ENCODE peak calls at places on chromosomes 16 and 17, in eight cellular contexts. One of them, this sample, is unnamed.

GRCh38 chr17:700504-701094 is 14.0 kb downstream of the VPS53 start:
- DNase-seq in lower lobe of right lung: no peak
- DNase-seq in AG04450: no peak
- DNase-seq in stomach: no peak
- DNase-seq in astrocyte: no peak
- DNase-seq in right lobe of liver: no peak
- DNase-seq in tibial artery: no peak
- DNase-seq in transverse colon: no peak
- DNase-seq in this sample: peak; percentile 63

GRCh38 chr17:33730131-33730530 is 437.0 kb upstream of the ASIC2 start:
- DNase-seq in stomach: no peak
- DNase-seq in astrocyte: no peak
- DNase-seq in lower lobe of right lung: no peak
- DNase-seq in right lobe of liver: no peak
- DNase-seq in tibial artery: no peak
- DNase-seq in transverse colon: no peak
- DNase-seq in AG04450: no peak
- DNase-seq in this sample: no peak

GRCh38 chr16:88116121-88116900 is 165.1 kb downstream of the BANP start:
- DNase-seq in right lobe of liver: no peak
- DNase-seq in stomach: no peak
- DNase-seq in transverse colon: no peak
- DNase-seq in AG04450: no peak
- DNase-seq in tibial artery: no peak
- DNase-seq in astrocyte: peak; percentile 47
- DNase-seq in lower lobe of right lung: no peak
- DNase-seq in this sample: no peak

GRCh38 chr17:40417258-40417608 is 463 bp downstream of the TOP2A start:
- DNase-seq in astrocyte: no peak
- DNase-seq in stomach: no peak
- DNase-seq in transverse colon: no peak
- DNase-seq in tibial artery: no peak
- DNase-seq in right lobe of liver: no peak
- DNase-seq in lower lobe of right lung: no peak
- DNase-seq in AG04450: no peak
- DNase-seq in this sample: peak; percentile 49

GRCh38 chr16:11675561-11676511 is 7.6 kb downstream of the SNN start:
- DNase-seq in right lobe of liver: peak; percentile 79
- DNase-seq in astrocyte: peak; percentile 23
- DNase-seq in lower lobe of right lung: no peak
- DNase-seq in AG04450: no peak
- DNase-seq in transverse colon: peak; percentile 69
- DNase-seq in tibial artery: peak; percentile 65
- DNase-seq in stomach: peak; percentile 84
- DNase-seq in this sample: peak; percentile 55

GRCh38 chr16:5042574-5043171 is 8.9 kb upstream of the NAGPA start:
- DNase-seq in AG04450: no peak
- DNase-seq in astrocyte: peak; percentile 51
- DNase-seq in transverse colon: no peak
- DNase-seq in stomach: no peak
- DNase-seq in right lobe of liver: no peak
- DNase-seq in lower lobe of right lung: no peak
- DNase-seq in tibial artery: no peak
- DNase-seq in this sample: peak; percentile 64

GRCh38 chr16:86604436-86605220 is 26.3 kb downstream of the FOXL1 start:
- DNase-seq in AG04450: no peak
- DNase-seq in stomach: no peak
- DNase-seq in astrocyte: no peak
- DNase-seq in tibial artery: peak; percentile 34
- DNase-seq in right lobe of liver: no peak
- DNase-seq in lower lobe of right lung: no peak
- DNase-seq in transverse colon: no peak
- DNase-seq in this sample: no peak

GRCh38 chr16:85048921-85049562 is 21.4 kb downstream of the KIAA0513 start:
- DNase-seq in transverse colon: no peak
- DNase-seq in tibial artery: no peak
- DNase-seq in lower lobe of right lung: no peak
- DNase-seq in stomach: no peak
- DNase-seq in astrocyte: no peak
- DNase-seq in AG04450: no peak
- DNase-seq in right lobe of liver: no peak
- DNase-seq in this sample: no peak

GRCh38 chr16:13510425-13511151 is 409.4 kb upstream of the ERCC4 start:
- DNase-seq in AG04450: no peak
- DNase-seq in stomach: no peak
- DNase-seq in tibial artery: no peak
- DNase-seq in transverse colon: no peak
- DNase-seq in lower lobe of right lung: no peak
- DNase-seq in astrocyte: no peak
- DNase-seq in right lobe of liver: no peak
- DNase-seq in this sample: peak; percentile 12

GRCh38 chr16:17334096-17334495 is 136.7 kb downstream of the XYLT1 start:
- DNase-seq in lower lobe of right lung: no peak
- DNase-seq in transverse colon: no peak
- DNase-seq in stomach: no peak
- DNase-seq in right lobe of liver: no peak
- DNase-seq in tibial artery: peak; percentile 80
- DNase-seq in AG04450: peak; percentile 67
- DNase-seq in astrocyte: peak; percentile 87
- DNase-seq in this sample: no peak

GRCh38 chr17:47717261-47717697 is 15.8 kb upstream of the TBX21 start:
- DNase-seq in stomach: no peak
- DNase-seq in AG04450: no peak
- DNase-seq in right lobe of liver: no peak
- DNase-seq in transverse colon: no peak
- DNase-seq in astrocyte: no peak
- DNase-seq in tibial artery: no peak
- DNase-seq in lower lobe of right lung: no peak
- DNase-seq in this sample: peak; percentile 74

GRCh38 chr16:63038563-63039131 is 1002.4 kb upstream of the CDH8 start:
- DNase-seq in lower lobe of right lung: no peak
- DNase-seq in stomach: no peak
- DNase-seq in transverse colon: no peak
- DNase-seq in astrocyte: no peak
- DNase-seq in right lobe of liver: no peak
- DNase-seq in AG04450: no peak
- DNase-seq in tibial artery: no peak
- DNase-seq in this sample: no peak

GRCh38 chr16:56938664-56939513 is 6.9 kb downstream of the HERPUD1 start:
- DNase-seq in AG04450: no peak
- DNase-seq in stomach: no peak
- DNase-seq in lower lobe of right lung: no peak
- DNase-seq in astrocyte: no peak
- DNase-seq in tibial artery: peak; percentile 53
- DNase-seq in right lobe of liver: no peak
- DNase-seq in transverse colon: no peak
- DNase-seq in this sample: no peak

GRCh38 chr17:58324409-58325288 is 3.9 kb downstream of the TSPOAP1 start:
- DNase-seq in right lobe of liver: no peak
- DNase-seq in AG04450: no peak
- DNase-seq in tibial artery: no peak
- DNase-seq in lower lobe of right lung: peak; percentile 72
- DNase-seq in astrocyte: no peak
- DNase-seq in stomach: peak; percentile 69
- DNase-seq in transverse colon: peak; percentile 58
- DNase-seq in this sample: peak; percentile 94

GRCh38 chr16:90019543-90020259 is 445 bp upstream of the DBNDD1 start:
- DNase-seq in lower lobe of right lung: peak; percentile 62
- DNase-seq in tibial artery: no peak
- DNase-seq in transverse colon: peak; percentile 62
- DNase-seq in astrocyte: peak; percentile 80
- DNase-seq in AG04450: peak; percentile 53
- DNase-seq in right lobe of liver: no peak
- DNase-seq in stomach: peak; percentile 40
- DNase-seq in this sample: peak; percentile 99

GRCh38 chr16:10770907-10771306 is 27.3 kb downstream of the NUBP1 start:
- DNase-seq in right lobe of liver: no peak
- DNase-seq in tibial artery: no peak
- DNase-seq in lower lobe of right lung: no peak
- DNase-seq in transverse colon: no peak
- DNase-seq in AG04450: no peak
- DNase-seq in stomach: no peak
- DNase-seq in astrocyte: no peak
- DNase-seq in this sample: no peak

GRCh38 chr17:8122391-8122922 is 1.4 kb downstream of the HES7 start:
- DNase-seq in right lobe of liver: no peak
- DNase-seq in astrocyte: peak; percentile 31
- DNase-seq in lower lobe of right lung: no peak
- DNase-seq in transverse colon: no peak
- DNase-seq in stomach: no peak
- DNase-seq in tibial artery: no peak
- DNase-seq in AG04450: no peak
- DNase-seq in this sample: peak; percentile 64

GRCh38 chr16:88678224-88678979 is 7.9 kb downstream of the SNAI3 start:
- DNase-seq in tibial artery: no peak
- DNase-seq in lower lobe of right lung: peak; percentile 43
- DNase-seq in astrocyte: no peak
- DNase-seq in right lobe of liver: peak; percentile 44
- DNase-seq in stomach: no peak
- DNase-seq in transverse colon: no peak
- DNase-seq in AG04450: no peak
- DNase-seq in this sample: peak; percentile 87

GRCh38 chr17:78535285-78536197 is 41.7 kb downstream of the DNAH17 start:
- DNase-seq in stomach: no peak
- DNase-seq in right lobe of liver: no peak
- DNase-seq in AG04450: no peak
- DNase-seq in lower lobe of right lung: no peak
- DNase-seq in transverse colon: no peak
- DNase-seq in tibial artery: no peak
- DNase-seq in astrocyte: no peak
- DNase-seq in this sample: no peak

DNA sequence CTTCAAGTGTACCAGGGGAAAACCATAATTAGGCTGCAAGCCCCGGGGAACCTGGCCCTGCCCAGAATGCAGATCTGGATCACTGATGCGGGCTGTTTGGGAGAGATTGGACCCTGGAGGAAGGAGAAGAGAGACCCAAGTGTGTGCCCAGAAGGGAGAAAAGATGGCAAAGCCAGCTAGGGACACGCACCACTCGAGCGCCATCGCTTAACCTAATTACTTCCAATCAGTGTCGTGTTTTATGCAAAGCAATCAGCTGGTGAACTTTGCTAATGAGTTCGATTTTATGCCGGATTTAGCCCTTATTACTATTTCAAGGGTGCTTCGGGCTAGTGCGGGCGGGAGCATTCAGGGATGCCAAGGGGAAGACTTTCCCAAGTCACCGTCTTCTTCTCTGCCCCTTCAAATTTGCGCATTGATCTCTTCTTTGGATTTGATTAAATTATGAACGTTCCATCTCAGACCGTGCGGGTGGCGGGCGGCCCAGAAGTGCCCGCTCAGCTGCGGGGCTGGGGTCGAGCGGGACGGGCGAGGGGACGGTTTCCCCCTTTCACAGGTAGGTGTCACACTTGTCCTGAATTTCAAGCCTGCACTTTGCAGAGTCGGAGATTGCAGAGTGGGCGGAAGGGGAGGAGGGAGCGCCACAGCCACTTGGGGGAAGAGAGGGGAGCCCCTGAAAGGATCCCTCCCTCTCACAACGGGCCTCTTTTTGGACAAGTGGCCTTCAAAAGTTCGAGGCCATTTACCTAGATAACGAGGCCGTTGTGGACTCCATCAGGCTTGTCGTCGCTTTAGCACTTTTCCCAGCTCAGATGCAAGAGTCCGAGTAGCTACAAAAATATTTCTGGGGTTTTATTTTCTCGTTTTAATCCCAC is 4.1 kb downstream of the IRX5 start:
- DNase-seq in stomach: no peak
- DNase-seq in right lobe of liver: no peak
- DNase-seq in transverse colon: no peak
- DNase-seq in AG04450: no peak
- DNase-seq in lower lobe of right lung: peak; percentile 63
- DNase-seq in astrocyte: peak; percentile 46
- DNase-seq in tibial artery: no peak
- DNase-seq in this sample: peak; percentile 85
- H3K27me3 ChIP-seq in stomach: peaks cover 100% of the 10 kb centered on the region
- H3K27me3 ChIP-seq in right lobe of liver: peaks cover 51% of the 10 kb centered on the region
- H3K27me3 ChIP-seq in transverse colon: peaks cover 98% of the 10 kb centered on the region
- H3K27me3 ChIP-seq in AG04450: peaks cover 91% of the 10 kb centered on the region
- H3K27me3 ChIP-seq in lower lobe of right lung: peaks cover 86% of the 10 kb centered on the region
- H3K27me3 ChIP-seq in astrocyte: peaks cover 56% of the 10 kb centered on the region
- H3K27me3 ChIP-seq in tibial artery: no peaks in the 10 kb centered on the region
- H3K27me3 ChIP-seq in this sample: peaks cover 90% of the 10 kb centered on the region

DNA sequence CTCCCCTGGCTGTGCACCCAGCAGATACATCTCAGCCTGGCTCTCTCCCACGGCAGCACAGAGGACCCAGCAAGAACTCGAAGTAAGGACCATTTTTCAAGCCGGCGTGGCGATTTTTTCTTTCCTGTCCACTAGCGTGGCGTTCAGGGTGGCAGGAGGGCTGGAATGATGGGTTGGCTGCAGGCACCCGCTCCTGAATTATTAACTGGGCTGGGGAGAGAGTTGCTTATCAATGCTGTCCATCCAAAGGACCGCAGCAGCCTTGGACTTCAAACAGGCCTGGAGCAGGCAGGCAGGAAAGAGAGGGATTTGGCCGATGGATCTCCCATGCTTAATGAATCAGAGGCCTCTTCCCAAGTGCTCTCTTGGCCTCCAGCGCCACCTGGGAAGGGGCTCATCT is 7.0 kb downstream of the C16orf82 start:
- DNase-seq in transverse colon: no peak
- DNase-seq in tibial artery: peak; percentile 29
- DNase-seq in stomach: no peak
- DNase-seq in lower lobe of right lung: no peak
- DNase-seq in AG04450: no peak
- DNase-seq in astrocyte: no peak
- DNase-seq in right lobe of liver: peak; percentile 27
- DNase-seq in this sample: no peak
- H3K27me3 ChIP-seq in transverse colon: no peaks in the 10 kb centered on the region
- H3K27me3 ChIP-seq in tibial artery: no peaks in the 10 kb centered on the region
- H3K27me3 ChIP-seq in stomach: peaks cover 19% of the 10 kb centered on the region
- H3K27me3 ChIP-seq in lower lobe of right lung: peaks cover 7% of the 10 kb centered on the region
- H3K27me3 ChIP-seq in AG04450: no peaks in the 10 kb centered on the region
- H3K27me3 ChIP-seq in astrocyte: no peaks in the 10 kb centered on the region
- H3K27me3 ChIP-seq in right lobe of liver: no peaks in the 10 kb centered on the region
- H3K27me3 ChIP-seq in this sample: no peaks in the 10 kb centered on the region

GRCh38 chr16:1277016-1277944 is 21.4 kb downstream of the TPSD1 start:
- DNase-seq in transverse colon: no peak
- DNase-seq in stomach: no peak
- DNase-seq in astrocyte: no peak
- DNase-seq in tibial artery: no peak
- DNase-seq in lower lobe of right lung: no peak
- DNase-seq in right lobe of liver: no peak
- DNase-seq in AG04450: no peak
- DNase-seq in this sample: peak; percentile 60
- H3K27me3 ChIP-seq in transverse colon: peaks cover 33% of the 10 kb centered on the region
- H3K27me3 ChIP-seq in stomach: peaks cover 88% of the 10 kb centered on the region
- H3K27me3 ChIP-seq in astrocyte: peaks cover 9% of the 10 kb centered on the region
- H3K27me3 ChIP-seq in tibial artery: no peaks in the 10 kb centered on the region
- H3K27me3 ChIP-seq in lower lobe of right lung: peaks cover 34% of the 10 kb centered on the region
- H3K27me3 ChIP-seq in right lobe of liver: no peaks in the 10 kb centered on the region
- H3K27me3 ChIP-seq in AG04450: peaks cover 17% of the 10 kb centered on the region
- H3K27me3 ChIP-seq in this sample: no peaks in the 10 kb centered on the region

DNA sequence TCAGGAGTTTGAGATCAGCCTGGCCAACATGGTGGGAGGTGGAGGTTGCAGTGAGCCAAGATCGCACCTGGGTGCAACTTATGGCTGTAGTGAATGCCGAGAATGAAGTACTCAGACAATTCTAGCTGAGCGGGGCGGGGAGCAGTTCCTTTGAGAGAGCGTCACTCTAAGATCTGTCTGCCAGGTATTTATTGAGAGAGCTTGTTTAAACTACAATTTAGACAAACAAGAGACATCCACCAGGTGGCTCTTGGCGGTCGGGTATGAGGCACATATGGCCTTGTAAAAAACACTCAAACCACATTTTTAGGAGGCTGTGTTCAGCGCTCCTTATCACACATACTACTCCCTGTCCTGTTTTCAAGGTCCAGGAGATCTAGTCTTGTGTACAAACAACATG is 40.6 kb upstream of the CDH1 start:
- DNase-seq in astrocyte: no peak
- DNase-seq in lower lobe of right lung: peak; percentile 30
- DNase-seq in transverse colon: peak; percentile 49
- DNase-seq in tibial artery: no peak
- DNase-seq in right lobe of liver: no peak
- DNase-seq in stomach: no peak
- DNase-seq in AG04450: no peak
- DNase-seq in this sample: no peak
- H3K27me3 ChIP-seq in astrocyte: no peaks in the 10 kb centered on the region
- H3K27me3 ChIP-seq in lower lobe of right lung: no peaks in the 10 kb centered on the region
- H3K27me3 ChIP-seq in transverse colon: no peaks in the 10 kb centered on the region
- H3K27me3 ChIP-seq in tibial artery: no peaks in the 10 kb centered on the region
- H3K27me3 ChIP-seq in right lobe of liver: no peaks in the 10 kb centered on the region
- H3K27me3 ChIP-seq in stomach: no peaks in the 10 kb centered on the region
- H3K27me3 ChIP-seq in AG04450: peaks cover 3% of the 10 kb centered on the region
- H3K27me3 ChIP-seq in this sample: no peaks in the 10 kb centered on the region

This sample was measured in H7.